ENCODE peak calls at places on chromosomes 13 and 19, in seven cellular contexts. J is endothelial cell of umbilical vein, D is IMR-90, W is thyroid gland, I is stomach, X is Peyer's patch, Q is ovary. K is an unnamed sample. For H3K4me1, the result is how much of the 10 kb centered on the place peaks cover.

GRCh38 chr19:38665950-38666661 is 18.7 kb downstream of the ACTN4 start:
- DNase-seq in W (peak), X (no peak), D (peak), Q (peak), I (no peak), J (peak), K (no peak)

GRCh38 chr13:31023126-31023525 is 90.7 kb downstream of the TEX26 start:
- DNase-seq in Q (no peak), D (no peak), I (no peak), W (no peak), J (no peak), X (no peak), K (no peak)

GRCh38 chr19:46772170-46773017 is 16.0 kb downstream of the SLC1A5 start:
- DNase-seq in W (no peak), J (no peak), I (no peak), X (no peak), D (no peak), Q (no peak), K (no peak)

GRCh38 chr19:778910-779653 is 18.2 kb upstream of the PTBP1 start:
- DNase-seq in W (peak), D (peak), X (no peak), Q (peak), J (peak), I (no peak), K (peak)

GRCh38 chr13:50128406-50129048 is 113.3 kb downstream of the KCNRG start:
- DNase-seq in W (no peak), X (no peak), D (no peak), Q (no peak), J (no peak), I (no peak), K (no peak)

GRCh38 chr19:14459703-14460102 is 15.5 kb downstream of the PTGER1 start:
- DNase-seq in I (no peak), D (no peak), W (no peak), X (no peak), J (no peak), Q (no peak), K (no peak)

GRCh38 chr13:110426745-110427144 is 119.7 kb downstream of the COL4A2 start:
- DNase-seq in W (peak), Q (no peak), D (no peak), X (no peak), J (no peak), I (no peak), K (no peak)

GRCh38 chr19:7980168-7980567 is 25.3 kb downstream of the ELAVL1 start:
- DNase-seq in J (no peak), Q (no peak), D (no peak), I (no peak), X (no peak), W (no peak), K (peak)

GRCh38 chr19:18373892-18374629 is 11.9 kb upstream of the GDF15 start:
- DNase-seq in I (peak), Q (peak), X (peak), D (peak), J (peak), W (peak), K (peak)

GRCh38 chr19:9914315-9915207 is 21.8 kb downstream of the OLFM2 start:
- DNase-seq in Q (peak), J (peak), D (peak), I (peak), X (peak), W (peak), K (peak)

GRCh38 chr13:50626031-50626643 is 217.4 kb downstream of the DLEU7 start:
- DNase-seq in W (no peak), Q (no peak), D (no peak), J (no peak), X (no peak), I (no peak), K (no peak)

GRCh38 chr19:38277969-38278680 is 13.8 kb downstream of the SPINT2 start:
- DNase-seq in Q (peak), W (peak), D (peak), J (peak), X (no peak), I (peak), K (peak)

GRCh38 chr13:77732287-77732686 is 34.8 kb downstream of the SLAIN1 start:
- DNase-seq in X (no peak), Q (no peak), J (no peak), W (no peak), D (no peak), I (no peak), K (no peak)

GRCh38 chr13:114164027-114164426 is 15.0 kb upstream of the CFAP97D2 start:
- DNase-seq in J (no peak), Q (no peak), X (no peak), W (no peak), I (no peak), D (no peak), K (no peak)

GRCh38 chr19:38907227-38907626 is 4.8 kb downstream of the CCER2 start:
- DNase-seq in D (no peak), Q (no peak), I (no peak), X (no peak), W (no peak), J (no peak), K (no peak)

GRCh38 chr13:98105929-98106336 is 37.0 kb upstream of the FARP1 start:
- DNase-seq in Q (no peak), J (peak), D (peak), W (peak), I (no peak), X (no peak), K (peak)

GRCh38 chr13:114140131-114140908 is 7.9 kb upstream of the RASA3 start:
- DNase-seq in X (peak), J (no peak), Q (no peak), D (no peak), I (no peak), W (no peak), K (no peak)

GRCh38 chr13:80084086-80084676 is 256.7 kb downstream of the SPRY2 start:
- DNase-seq in J (peak), D (peak), I (no peak), Q (no peak), X (no peak), W (no peak), K (no peak)

GRCh38 chr19:1590641-1591397 is 1.8 kb downstream of the MBD3 start:
- DNase-seq in Q (no peak), I (no peak), W (no peak), X (no peak), D (no peak), J (peak), K (no peak)

GRCh38 chr19:31883299-31883990 is 462.0 kb upstream of the ZNF507 start:
- DNase-seq in X (no peak), Q (no peak), W (no peak), I (no peak), D (no peak), J (no peak), K (no peak)

GRCh38 chr13:79779761-79780160 is 298.8 kb downstream of the NDFIP2 start:
- DNase-seq in J (no peak), X (no peak), Q (peak), I (no peak), W (peak), D (peak), K (no peak)

GRCh38 chr13:99265162-99265822 is 7.1 kb upstream of the GPR18 start:
- DNase-seq in I (no peak), D (no peak), J (no peak), X (no peak), W (no peak), Q (no peak), K (no peak)

GRCh38 chr19:53461866-53462265 is 5.7 kb upstream of the ZNF813 start:
- DNase-seq in X (no peak), Q (no peak), D (peak), I (no peak), W (no peak), J (no peak), K (no peak)

GRCh38 chr19:38736413-38737280 is 7.6 kb downstream of the CAPN12 start:
- DNase-seq in I (peak), D (no peak), W (peak), Q (peak), J (no peak), X (peak), K (peak)

GRCh38 chr19:1417681-1418493 is 10.5 kb downstream of the DAZAP1 start:
- DNase-seq in D (no peak), Q (no peak), I (no peak), J (no peak), X (no peak), W (no peak), K (no peak)

GRCh38 chr13:45325806-45326205 is 15.2 kb downstream of the TPT1 start:
- DNase-seq in W (peak), J (peak), D (peak), Q (peak), X (no peak), I (no peak), K (no peak)

GRCh38 chr19:32397736-32398135 is 7.8 kb upstream of the DPY19L3 start:
- DNase-seq in J (no peak), X (no peak), Q (no peak), D (peak), I (no peak), W (no peak), K (no peak)

GRCh38 chr19:43354305-43354627 is 780 bp downstream of the CD177 start:
- DNase-seq in X (no peak), I (no peak), J (no peak), D (no peak), W (no peak), Q (no peak), K (no peak)

GRCh38 chr19:41595258-41595889 is 19.4 kb downstream of the CEACAM21 start:
- DNase-seq in I (peak), W (peak), J (peak), X (peak), Q (no peak), D (peak), K (peak)

GRCh38 chr19:49856574-49857021 is 5.6 kb downstream of the PTOV1 start:
- DNase-seq in X (no peak), J (no peak), Q (peak), D (no peak), W (no peak), I (no peak), K (no peak)

GRCh38 chr13:63381078-63381859 is 1965.6 kb upstream of the PCDH20 start:
- DNase-seq in I (no peak), Q (no peak), W (no peak), X (no peak), J (peak), D (peak), K (no peak)

GRCh38 chr13:42384265-42384664 is 112.3 kb downstream of the AKAP11 start:
- DNase-seq in Q (no peak), I (no peak), X (no peak), D (no peak), W (no peak), J (no peak), K (no peak)

GRCh38 chr13:106710267-106710666 is 142.3 kb upstream of the ARGLU1 start:
- DNase-seq in W (no peak), I (no peak), D (no peak), Q (no peak), X (no peak), J (peak), K (no peak)

GRCh38 chr19:23996549-23996948 is 81.9 kb downstream of the ZNF726 start:
- DNase-seq in W (no peak), Q (no peak), I (no peak), J (no peak), D (no peak), X (no peak), K (no peak)

GRCh38 chr19:11091343-11092153 is 2.3 kb downstream of the LDLR start:
- DNase-seq in J (peak), Q (peak), D (peak), X (peak), W (no peak), I (peak), K (no peak)

GRCh38 chr13:102757006-102757405 is 16.6 kb downstream of the TEX30 start:
- DNase-seq in J (no peak), X (no peak), Q (no peak), D (no peak), I (no peak), W (no peak), K (no peak)

GRCh38 chr19:45395524-45396388 is 9.1 kb downstream of the PPP1R13L start:
- DNase-seq in W (no peak), J (no peak), I (no peak), D (no peak), Q (no peak), X (no peak), K (no peak)

GRCh38 chr19:45391871-45392665 is 12.8 kb downstream of the PPP1R13L start:
- DNase-seq in D (no peak), X (no peak), Q (no peak), W (no peak), I (no peak), J (no peak), K (no peak)

GRCh38 chr19:45396389-45397260 is 8.2 kb downstream of the PPP1R13L start:
- DNase-seq in Q (no peak), I (no peak), X (no peak), W (no peak), J (no peak), D (no peak), K (no peak)

GRCh38 chr19:45385392-45386221 is 15.2 kb upstream of the ERCC2 start:
- DNase-seq in D (no peak), J (no peak), X (no peak), Q (no peak), W (no peak), I (no peak), K (no peak)

GRCh38 chr19:45391346-45391745 is 13.5 kb downstream of the PPP1R13L start:
- DNase-seq in I (no peak), D (peak), X (no peak), W (no peak), Q (no peak), J (no peak), K (no peak)
- TF ChIP-seq POLR2A in I (no peak), D (no peak), X (no peak), W (no peak), Q (no peak), J (peak), K (no peak)

DNA sequence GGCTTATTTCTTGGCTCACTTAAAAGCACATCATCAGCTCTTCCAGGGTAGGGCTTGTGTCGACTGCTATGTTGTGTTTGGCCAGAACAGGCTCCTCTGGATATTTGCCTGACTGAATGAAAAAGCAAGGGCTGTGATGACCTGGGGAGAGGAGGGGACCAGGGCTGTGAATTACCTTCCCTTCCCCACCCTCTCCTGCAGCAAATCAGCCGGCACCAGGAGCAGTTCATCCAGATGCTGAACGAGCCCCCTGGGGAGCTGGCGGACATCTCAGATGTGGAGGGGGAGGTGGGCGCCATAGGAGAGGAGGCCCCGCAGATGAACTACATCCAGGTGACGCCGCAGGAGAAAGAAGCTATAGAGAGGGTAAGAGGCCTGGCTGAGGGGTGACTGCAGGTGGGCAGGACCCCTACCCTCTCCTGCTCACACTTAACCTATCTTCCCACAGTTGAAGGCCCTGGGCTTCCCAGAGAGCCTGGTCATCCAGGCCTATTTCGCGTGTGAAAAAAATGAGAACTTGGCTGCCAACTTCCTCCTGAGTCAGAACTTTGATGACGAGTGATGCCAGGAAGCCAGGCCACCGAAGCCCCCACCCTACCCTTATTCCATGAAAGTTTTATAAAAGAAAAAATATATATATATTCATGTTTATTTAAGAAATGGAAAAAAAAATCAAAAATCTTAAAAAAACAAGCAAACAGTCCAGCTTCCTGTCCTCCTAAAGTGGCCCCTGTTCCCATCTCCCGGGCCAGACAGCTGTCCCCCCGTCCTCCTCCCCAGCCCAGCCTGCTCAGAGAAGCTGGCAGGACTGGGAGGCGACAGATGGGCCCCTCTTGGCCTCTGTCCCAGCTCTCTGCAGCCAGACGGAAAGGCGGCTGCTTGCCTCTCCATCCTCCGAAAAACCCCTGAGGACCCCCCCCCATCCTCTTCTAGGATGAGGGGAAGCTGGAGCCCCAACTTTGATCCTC is 4.3 kb downstream of the GADD45GIP1 start:
- DNase-seq in D (peak), Q (no peak), I (no peak), X (no peak), J (peak), W (no peak), K (no peak)
- H3K4me1 ChIP-seq in D (under half), Q (under half), I (half or more), X (under half), J (under half), W (under half), K (under half)

DNA sequence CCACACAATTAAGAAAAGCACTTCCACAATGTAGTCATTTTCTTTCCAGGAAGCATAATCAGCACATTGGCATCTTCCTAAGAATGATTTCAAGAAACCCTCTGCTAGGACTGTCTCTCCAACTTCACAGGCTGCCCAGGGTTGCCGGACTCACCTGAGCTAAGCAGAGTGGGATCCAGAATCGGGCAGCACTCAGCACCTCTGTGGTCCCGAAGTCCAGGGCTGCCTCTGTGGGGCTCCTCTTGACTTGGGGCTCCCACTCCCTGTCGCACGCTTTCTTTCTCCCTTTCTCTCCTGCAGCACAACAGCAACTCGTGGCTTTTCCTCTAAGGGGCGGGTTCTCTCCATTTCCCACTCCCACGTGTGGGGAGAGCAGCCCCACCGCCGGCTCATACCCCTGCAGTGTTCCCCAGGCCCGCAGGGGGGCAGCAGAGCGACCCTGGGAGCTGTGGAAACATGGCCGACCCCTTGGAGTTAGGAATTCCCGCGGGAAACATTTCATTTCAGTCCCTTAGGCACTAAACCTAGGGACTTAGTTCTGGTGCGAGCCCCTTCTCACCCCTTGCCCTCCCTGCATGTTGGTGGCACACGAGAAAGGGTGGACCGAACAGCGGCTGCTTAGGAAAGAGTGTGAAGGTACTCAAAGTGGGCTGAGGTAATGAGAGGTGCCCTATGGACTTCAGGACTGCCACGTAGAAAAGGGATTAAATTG is at the start of gene TMEM272:
- DNase-seq in W (peak), J (peak), Q (peak), X (peak), D (peak), I (peak), K (peak)
- TF ChIP-seq POLR2A in W (no peak), J (no peak), Q (no peak), X (no peak), D (no peak), I (no peak), K (no peak)

DNA sequence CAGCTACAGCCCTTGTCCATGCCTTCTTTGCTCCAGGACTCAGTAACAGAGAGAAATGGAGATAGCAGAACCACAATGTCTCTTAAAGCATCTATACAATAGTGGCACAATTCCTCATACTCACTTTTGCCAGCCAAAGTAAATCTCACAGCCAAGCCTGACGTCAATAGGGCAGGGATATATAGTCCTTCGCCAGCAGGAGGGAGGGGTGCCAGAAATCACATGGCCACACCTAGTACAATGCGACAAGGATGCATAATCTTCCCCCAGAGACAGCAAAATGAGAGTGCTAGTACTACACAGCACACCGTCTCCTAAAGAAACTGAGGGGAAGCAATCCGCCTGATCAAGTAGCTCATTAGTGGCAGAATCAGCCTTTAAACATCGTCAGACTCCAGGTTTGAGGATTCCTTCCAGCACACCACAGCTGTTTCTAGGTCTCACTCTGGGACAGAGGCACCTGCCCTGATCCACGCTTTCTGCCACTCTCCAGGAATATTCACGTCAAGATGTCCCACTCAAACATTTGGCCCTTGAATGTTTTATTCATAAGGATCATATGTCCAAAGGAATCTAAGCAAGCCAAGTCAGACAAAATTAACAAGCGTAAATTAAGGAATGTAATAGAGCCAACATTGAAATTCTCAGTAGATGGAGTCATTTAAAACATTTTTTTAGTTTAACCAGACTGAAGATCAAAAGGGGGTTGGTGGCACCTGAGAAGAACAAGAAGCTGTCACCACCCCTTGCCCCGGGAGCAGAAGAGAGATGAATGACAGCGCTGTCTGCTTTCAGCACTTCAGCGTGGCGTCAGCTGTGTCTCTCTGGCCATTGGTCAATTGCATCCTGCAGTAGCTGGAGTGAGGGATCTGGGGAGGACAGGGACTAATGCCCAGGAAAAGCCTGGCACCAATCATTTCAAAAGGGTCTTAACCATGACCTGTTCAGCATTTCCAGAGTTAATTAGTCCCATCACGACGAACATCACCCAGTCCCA is 63.6 kb upstream of the SERP2 start:
- DNase-seq in I (peak), X (no peak), D (no peak), W (no peak), J (peak), Q (no peak), K (no peak)
- H3K4me1 ChIP-seq in I (under half), X (under half), D (under half), W (under half), J (under half), Q (under half), K (under half)

DNA sequence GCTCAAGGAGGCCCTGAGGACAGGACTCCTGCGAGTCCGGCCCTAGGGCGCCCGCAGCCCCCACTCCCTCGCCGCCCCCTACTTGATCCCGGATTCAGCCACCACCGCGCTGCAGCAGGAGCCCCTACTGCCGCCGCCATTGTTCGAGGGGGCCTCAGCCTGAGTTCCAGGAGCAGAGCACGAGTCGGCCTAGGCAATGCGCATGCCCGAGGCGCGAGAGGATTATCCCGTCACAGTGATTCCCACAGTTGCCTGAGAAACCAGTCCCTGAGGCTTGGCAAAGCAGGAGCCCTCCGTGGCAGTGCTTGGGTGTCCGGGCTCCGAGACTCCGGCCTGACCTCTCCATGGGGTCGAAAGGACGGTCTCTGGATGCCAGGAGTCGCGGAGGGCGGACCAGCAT is 68.4 kb upstream of the ZNF420 start:
- DNase-seq in J (no peak), W (no peak), Q (no peak), I (no peak), D (no peak), X (no peak), K (no peak)
- TF ChIP-seq POLR2A in J (no peak), W (no peak), Q (no peak), I (no peak), D (no peak), X (no peak), K (no peak)

K was measured in right lobe of liver.